ENCODE peak calls at places on chromosomes 7 and 10, in six cellular contexts. G is foreskin fibroblast, A is esophagus muscularis mucosa, B is heart left ventricle, L is GM06990, S is psoas muscle. K is an unnamed sample.

GRCh38 chr7:116802784-116803183 is 59.6 kb upstream of the CAPZA2 start:
- DNase-seq in G (peak), A (peak), B (no peak), L (peak), S (no peak), K (peak)

GRCh38 chr10:72425133-72425532 is 70.4 kb upstream of the DNAJB12 start:
- DNase-seq in G (peak), A (no peak), B (no peak), L (no peak), S (no peak), K (no peak)

GRCh38 chr10:113540845-113541553 is 11.9 kb upstream of the HABP2 start:
- DNase-seq in G (no peak), A (no peak), B (no peak), L (no peak), S (no peak), K (no peak)

GRCh38 chr7:77498659-77499379 is 38.3 kb upstream of the PTPN12 start:
- DNase-seq in G (no peak), A (no peak), B (no peak), L (no peak), S (no peak), K (no peak)

GRCh38 chr7:3092468-3092867 is 48.8 kb upstream of the CARD11 start:
- DNase-seq in G (no peak), A (no peak), B (peak), L (peak), S (peak), K (no peak)

GRCh38 chr10:126321455-126321854 is 66.8 kb downstream of the ADAM12 start:
- DNase-seq in G (no peak), A (peak), B (no peak), L (no peak), S (no peak), K (no peak)

GRCh38 chr7:103914147-103914899 is 75.1 kb downstream of the RELN start:
- DNase-seq in G (no peak), A (no peak), B (no peak), L (no peak), S (no peak), K (no peak)

GRCh38 chr10:89250814-89251416 is 660 bp downstream of the LIPA start:
- DNase-seq in G (no peak), A (no peak), B (no peak), L (no peak), S (no peak), K (no peak)

GRCh38 chr7:85135931-85136330 is 50.9 kb downstream of the SEMA3D start:
- DNase-seq in G (peak), A (no peak), B (no peak), L (no peak), S (no peak), K (no peak)

GRCh38 chr7:134031835-134032617 is 95.1 kb upstream of the LRGUK start:
- DNase-seq in G (peak), A (no peak), B (peak), L (no peak), S (no peak), K (peak)

GRCh38 chr7:3573151-3573550 is 272.1 kb downstream of the SDK1 start:
- DNase-seq in G (no peak), A (no peak), B (no peak), L (no peak), S (no peak), K (no peak)

GRCh38 chr7:371779-372545 is 82.0 kb downstream of the FOXL3 start:
- DNase-seq in G (no peak), A (no peak), B (peak), L (no peak), S (peak), K (no peak)

GRCh38 chr10:35563266-35563891 is 41.8 kb upstream of the GJD4 start:
- DNase-seq in G (peak), A (peak), B (peak), L (no peak), S (peak), K (peak)

DNA sequence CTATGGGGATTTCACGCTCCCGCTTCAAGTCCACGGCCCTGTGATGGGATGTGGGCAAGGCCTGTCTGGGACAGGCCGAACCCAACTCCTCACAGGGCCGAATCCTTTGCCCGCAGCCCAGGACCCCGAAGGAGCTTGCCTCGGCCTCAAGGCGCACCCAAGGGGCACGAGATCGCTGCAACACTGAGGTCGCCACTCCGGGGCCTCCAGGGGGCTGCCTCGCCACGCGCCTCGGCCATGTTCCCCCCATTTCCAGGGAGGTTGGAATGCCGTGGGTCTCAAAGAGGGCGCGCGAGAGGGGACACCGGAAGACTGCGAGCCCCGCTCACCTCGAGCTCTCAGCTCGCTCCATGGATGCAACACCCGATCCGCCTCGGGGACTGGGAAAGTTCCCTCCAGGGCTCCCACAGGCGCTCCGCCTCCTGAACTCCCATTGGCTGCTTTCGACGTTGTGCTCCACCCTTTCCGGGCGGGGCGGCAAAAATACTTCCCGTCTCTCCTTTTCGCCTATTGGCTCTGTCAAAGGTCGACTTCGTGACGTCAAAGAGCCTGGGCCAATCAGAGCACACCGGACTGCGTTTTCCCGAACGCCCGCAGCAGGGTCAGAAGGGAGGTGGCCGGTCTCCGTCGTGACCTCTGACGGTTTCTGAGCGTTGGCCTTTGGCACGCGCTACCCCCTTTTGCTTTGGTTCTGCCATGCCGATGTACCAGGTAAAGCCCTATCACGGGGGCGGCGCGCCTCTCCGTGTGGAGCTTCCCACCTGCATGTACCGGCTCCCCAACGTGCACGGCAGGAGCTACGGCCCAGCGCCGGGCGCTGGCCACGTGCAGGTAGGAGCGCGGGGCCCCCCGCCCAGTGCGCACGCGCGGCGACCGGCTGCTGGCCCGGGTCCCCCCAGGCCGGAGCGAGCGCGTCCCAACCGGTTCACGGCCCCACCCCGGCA is at the start of the genes AIMP2 and PMS2:
- DNase-seq in G (peak), A (peak), B (peak), L (peak), S (peak), K (peak)
- TF ChIP-seq CTCF in G (no peak), A (no peak), B (peak), L (peak), S (no peak), K (no peak)

GRCh38 chr7:107169120-107170050 is 582 bp downstream of the HBP1 start:
- DNase-seq in G (peak), A (peak), B (peak), L (peak), S (peak), K (peak)
- TF ChIP-seq CTCF in G (no peak), A (no peak), B (no peak), L (no peak), S (peak), K (peak)

DNA sequence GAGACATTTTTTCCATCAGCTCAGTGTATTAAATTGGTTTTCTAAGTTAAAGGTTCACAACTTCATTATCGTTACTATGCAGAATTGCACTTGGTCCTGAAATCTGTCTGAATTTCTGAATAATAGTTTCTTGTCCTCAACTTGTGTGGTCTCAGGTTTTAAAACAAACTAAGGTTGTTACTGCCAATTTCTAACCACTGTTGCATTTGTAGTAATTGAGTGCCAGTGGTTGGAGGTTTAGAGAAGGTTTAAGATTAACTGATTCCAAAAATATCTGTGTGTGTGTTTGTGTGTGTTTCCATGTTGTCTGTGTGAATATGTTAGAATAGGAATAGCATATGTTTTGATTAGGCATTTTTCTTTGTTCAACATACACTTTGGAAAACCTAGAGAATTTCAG is 395.9 kb downstream of the AUTS2 start:
- DNase-seq in G (no peak), A (no peak), B (no peak), L (no peak), S (no peak), K (no peak)
- TF ChIP-seq CTCF in G (no peak), A (no peak), B (no peak), L (no peak), S (no peak), K (no peak)

DNA sequence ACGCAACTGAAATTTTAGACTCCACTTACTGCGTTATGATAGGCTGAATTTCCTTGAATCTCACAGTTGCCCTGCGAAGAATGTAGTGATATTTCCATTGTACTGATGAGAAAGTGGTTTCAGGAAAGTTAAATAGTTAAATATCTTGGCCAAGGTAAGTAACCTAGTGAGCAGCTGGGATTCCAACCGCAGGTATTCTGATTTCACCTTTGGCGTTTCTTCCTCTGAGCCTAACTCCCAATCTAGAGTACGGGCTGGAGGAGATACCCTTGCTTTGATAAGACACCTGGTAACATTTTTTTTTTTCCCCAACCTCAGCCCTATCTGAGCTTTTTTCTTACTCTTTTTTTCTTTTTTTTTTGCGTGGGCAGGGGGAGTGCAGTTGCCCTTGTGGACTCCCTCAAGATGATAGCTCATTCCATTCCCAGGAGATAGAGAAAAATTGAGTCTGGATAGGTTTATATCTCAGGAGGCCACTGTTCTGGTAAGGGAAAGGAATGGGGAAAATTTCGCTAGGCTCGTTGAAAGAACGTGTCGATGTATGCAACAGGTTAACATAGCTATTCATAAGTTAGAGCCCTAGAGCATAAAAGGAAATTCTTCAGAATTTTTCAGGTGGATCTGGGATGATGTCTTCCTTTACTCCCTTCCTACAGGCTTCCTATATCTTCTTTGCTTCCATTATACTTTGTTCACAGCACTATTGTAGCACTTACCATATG is 3.1 kb upstream of the TAS2R38 start:
- DNase-seq in G (no peak), A (no peak), B (no peak), L (no peak), S (no peak), K (no peak)
- TF ChIP-seq CTCF in G (no peak), A (no peak), B (no peak), L (no peak), S (no peak), K (no peak)

GRCh38 chr10:12314836-12315235 is 34.5 kb upstream of the CAMK1D start:
- DNase-seq in G (no peak), A (no peak), B (no peak), L (no peak), S (no peak), K (no peak)

GRCh38 chr10:12320892-12321291 is 28.5 kb upstream of the CAMK1D start:
- DNase-seq in G (no peak), A (no peak), B (no peak), L (no peak), S (no peak), K (no peak)

GRCh38 chr10:12321641-12322040 is 27.7 kb upstream of the CAMK1D start:
- DNase-seq in G (no peak), A (no peak), B (no peak), L (no peak), S (no peak), K (peak)

GRCh38 chr10:12322583-12323131 is 26.7 kb upstream of the CAMK1D start:
- DNase-seq in G (no peak), A (no peak), B (no peak), L (no peak), S (no peak), K (peak)

GRCh38 chr10:12319085-12319484 is 30.3 kb upstream of the CAMK1D start:
- DNase-seq in G (no peak), A (no peak), B (no peak), L (no peak), S (no peak), K (no peak)
- TF ChIP-seq CTCF in G (no peak), A (no peak), B (no peak), L (no peak), S (no peak), K (no peak)

K was measured in epithelial cell of esophagus.